ENCODE peak calls at places on chromosome 12, in seven cellular contexts. H, Y, I, G, Z, D and S are unnamed samples.

GRCh38 chr12:34393086-34393820 is 371.0 kb downstream of the ALG10 start:
- DNase-seq in H (no peak), Y (no peak), I (no peak), G (no peak), Z (no peak), D (no peak), S (no peak)

GRCh38 chr12:40469736-40470135 is 222.5 kb upstream of the CNTN1 start:
- DNase-seq in H (no peak), Y (no peak), I (no peak), G (no peak), Z (no peak), D (no peak), S (no peak)

GRCh38 chr12:57455374-57456144 is 452 bp downstream of the INHBE start:
- DNase-seq in H (no peak), Y (no peak), I (no peak), G (no peak), Z (no peak), D (no peak), S (peak)

GRCh38 chr12:7512528-7512927 is 9.0 kb upstream of the CD163 start:
- DNase-seq in H (no peak), Y (no peak), I (peak), G (peak), Z (peak), D (peak), S (peak)

GRCh38 chr12:121404734-121405133 is 4.8 kb downstream of the RNF34 start:
- DNase-seq in H (peak), Y (peak), I (no peak), G (no peak), Z (no peak), D (no peak), S (no peak)

GRCh38 chr12:10143205-10143604 is 13.2 kb upstream of the CLEC7A start:
- DNase-seq in H (no peak), Y (no peak), I (no peak), G (peak), Z (no peak), D (no peak), S (peak)

GRCh38 chr12:106647793-106648514 is 65.2 kb downstream of the RFX4 start:
- DNase-seq in H (no peak), Y (no peak), I (no peak), G (peak), Z (no peak), D (no peak), S (no peak)

GRCh38 chr12:67299526-67299925 is 30.4 kb downstream of the CAND1 start:
- DNase-seq in H (no peak), Y (no peak), I (no peak), G (no peak), Z (no peak), D (no peak), S (no peak)

GRCh38 chr12:93918262-93918661 is 230.1 kb upstream of the PLXNC1 start:
- DNase-seq in H (no peak), Y (no peak), I (no peak), G (peak), Z (peak), D (no peak), S (no peak)

GRCh38 chr12:122850695-122851350 is 15.6 kb downstream of the HIP1R start:
- DNase-seq in H (no peak), Y (no peak), I (no peak), G (peak), Z (no peak), D (no peak), S (no peak)

GRCh38 chr12:66688836-66689439 is 10.1 kb upstream of the GRIP1 start:
- DNase-seq in H (no peak), Y (no peak), I (peak), G (peak), Z (no peak), D (peak), S (peak)

GRCh38 chr12:54437243-54437642 is 18.2 kb upstream of the ITGA5 start:
- DNase-seq in H (no peak), Y (no peak), I (no peak), G (peak), Z (no peak), D (no peak), S (no peak)

GRCh38 chr12:62588916-62589315 is 122.3 kb downstream of the MON2 start:
- DNase-seq in H (no peak), Y (no peak), I (no peak), G (no peak), Z (no peak), D (no peak), S (no peak)

GRCh38 chr12:16359512-16360491 is 12.4 kb downstream of the MGST1 start:
- DNase-seq in H (no peak), Y (no peak), I (peak), G (peak), Z (no peak), D (peak), S (peak)

GRCh38 chr12:121697093-121697698 is 15.4 kb upstream of the TMEM120B start:
- DNase-seq in H (no peak), Y (peak), I (peak), G (peak), Z (no peak), D (peak), S (peak)

GRCh38 chr12:42539696-42540095 is 49.9 kb downstream of the PRICKLE1 start:
- DNase-seq in H (no peak), Y (no peak), I (no peak), G (no peak), Z (peak), D (no peak), S (no peak)

GRCh38 chr12:29486972-29487371 is 10.5 kb downstream of the OVCH1 start:
- DNase-seq in H (no peak), Y (no peak), I (no peak), G (no peak), Z (no peak), D (no peak), S (peak)

GRCh38 chr12:53380797-53381738 is 1.1 kb downstream of the SP1 start:
- DNase-seq in H (no peak), Y (no peak), I (peak), G (peak), Z (no peak), D (no peak), S (no peak)

GRCh38 chr12:116508145-116509121 is 50.7 kb upstream of the MAP1LC3B2 start:
- DNase-seq in H (no peak), Y (no peak), I (no peak), G (no peak), Z (no peak), D (no peak), S (peak)

GRCh38 chr12:123712780-123713319 is 697 bp downstream of the ATP6V0A2 start:
- DNase-seq in H (no peak), Y (no peak), I (no peak), G (no peak), Z (no peak), D (no peak), S (peak)

GRCh38 chr12:49233842-49234526 is 30.9 kb upstream of the TUBA1C start:
- DNase-seq in H (no peak), Y (peak), I (peak), G (peak), Z (no peak), D (no peak), S (peak)

GRCh38 chr12:83150465-83151189 is 463.9 kb downstream of the TMTC2 start:
- DNase-seq in H (no peak), Y (no peak), I (no peak), G (no peak), Z (no peak), D (no peak), S (peak)

GRCh38 chr12:96195845-96196451 is 1.8 kb downstream of the ELK3 start:
- DNase-seq in H (no peak), Y (no peak), I (peak), G (peak), Z (no peak), D (peak), S (peak)

GRCh38 chr12:122022393-122023338 is 982 bp downstream of the BCL7A start:
- DNase-seq in H (no peak), Y (no peak), I (no peak), G (peak), Z (no peak), D (no peak), S (peak)

GRCh38 chr12:68792952-68793351 is 15.0 kb upstream of the MDM2 start:
- DNase-seq in H (no peak), Y (no peak), I (peak), G (peak), Z (no peak), D (peak), S (peak)

GRCh38 chr12:95574799-95575452 is 23.6 kb upstream of the USP44 start:
- DNase-seq in H (no peak), Y (peak), I (no peak), G (peak), Z (no peak), D (peak), S (peak)

GRCh38 chr12:38771871-38772270 is 133.5 kb downstream of the CPNE8 start:
- DNase-seq in H (no peak), Y (no peak), I (no peak), G (peak), Z (no peak), D (no peak), S (peak)

GRCh38 chr12:39127401-39127800 is 222.0 kb upstream of the CPNE8 start:
- DNase-seq in H (no peak), Y (no peak), I (no peak), G (peak), Z (no peak), D (peak), S (no peak)

GRCh38 chr12:106135781-106136180 is 3.0 kb downstream of the NUAK1 start:
- DNase-seq in H (no peak), Y (no peak), I (no peak), G (peak), Z (no peak), D (no peak), S (no peak)

GRCh38 chr12:96751626-96752025 is 155.4 kb upstream of the NEDD1 start:
- DNase-seq in H (no peak), Y (no peak), I (no peak), G (peak), Z (no peak), D (no peak), S (no peak)

GRCh38 chr12:113933201-113933786 is 32.8 kb downstream of the RBM19 start:
- DNase-seq in H (no peak), Y (no peak), I (no peak), G (no peak), Z (peak), D (no peak), S (peak)

GRCh38 chr12:69657376-69658137 is 41.5 kb downstream of the BEST3 start:
- DNase-seq in H (peak), Y (no peak), I (no peak), G (peak), Z (no peak), D (no peak), S (peak)

GRCh38 chr12:131555197-131555820 is 155.6 kb upstream of the SFSWAP start:
- DNase-seq in H (no peak), Y (no peak), I (no peak), G (peak), Z (no peak), D (no peak), S (no peak)

GRCh38 chr12:2384533-2385328 is 331.9 kb downstream of the CACNA1C start:
- DNase-seq in H (no peak), Y (no peak), I (no peak), G (peak), Z (peak), D (no peak), S (no peak)

GRCh38 chr12:22121224-22121623 is 75.2 kb downstream of the CMAS start:
- DNase-seq in H (no peak), Y (no peak), I (no peak), G (peak), Z (no peak), D (no peak), S (no peak)

GRCh38 chr12:124191024-124191359 is 103.9 kb upstream of the RFLNA start:
- DNase-seq in H (no peak), Y (no peak), I (no peak), G (peak), Z (no peak), D (no peak), S (peak)